ENCODE peak calls at places on chromosomes 5 and 9, in seven cellular contexts. L is memory B cell; B is MCF 10A; M is GM23338; U is T-helper 9 cell; I is vagina; Z is activated T-helper 1 cell treated with anti-CD3 and anti-CD28 coated beads, Interleukin-2, amount 50 U/mL, for 16 hours. R is an unnamed sample.

GRCh38 chr9:111008148-111009075 is 29.9 kb downstream of the LPAR1 start:
- DNase-seq in L (no peak), B (no peak), M (no peak), U (no peak), I (no peak), Z (no peak), R (no peak)

GRCh38 chr5:124628721-124629596 is 117.5 kb downstream of the ZNF608 start:
- DNase-seq in L (no peak), B (peak; percentile 98), M (no peak), U (no peak), I (no peak), Z (no peak), R (no peak)

GRCh38 chr5:36407396-36407795 is 105.7 kb upstream of the RANBP3L start:
- DNase-seq in L (no peak), B (no peak), M (no peak), U (no peak), I (no peak), Z (no peak), R (no peak)

GRCh38 chr5:149397530-149397929 is 18.4 kb upstream of the IL17B start:
- DNase-seq in L (no peak), B (peak; percentile 28), M (no peak), U (no peak), I (no peak), Z (no peak), R (no peak)

GRCh38 chr9:95808001-95808400 is 67.5 kb upstream of the ERCC6L2 start:
- DNase-seq in L (no peak), B (peak; percentile 61), M (no peak), U (no peak), I (no peak), Z (no peak), R (no peak)

GRCh38 chr5:150511641-150512367 is 3.9 kb downstream of the NDST1 start:
- DNase-seq in L (no peak), B (peak; percentile 64), M (peak; percentile 62), U (no peak), I (no peak), Z (no peak), R (peak; percentile 80)

GRCh38 chr5:142048272-142048671 is 35.4 kb upstream of the GNPDA1 start:
- DNase-seq in L (no peak), B (peak; percentile 17), M (peak; percentile 79), U (no peak), I (no peak), Z (no peak), R (peak; percentile 69)

GRCh38 chr5:173970878-173971650 is 17.9 kb upstream of the C5orf47 start:
- DNase-seq in L (no peak), B (no peak), M (no peak), U (no peak), I (no peak), Z (no peak), R (no peak)

GRCh38 chr9:78856781-78857180 is 559.9 kb downstream of the PSAT1 start:
- DNase-seq in L (no peak), B (no peak), M (no peak), U (no peak), I (no peak), Z (no peak), R (no peak)

GRCh38 chr5:113282470-113282869 is 152.3 kb downstream of the TSSK1B start:
- DNase-seq in L (no peak), B (no peak), M (no peak), U (no peak), I (no peak), Z (no peak), R (no peak)

GRCh38 chr5:159504106-159504856 is 174.0 kb upstream of the IL12B start:
- DNase-seq in L (no peak), B (peak; percentile 14), M (no peak), U (no peak), I (no peak), Z (no peak), R (no peak)

GRCh38 chr9:131624636-131625241 is 79.4 kb downstream of the PRRT1B start:
- DNase-seq in L (no peak), B (no peak), M (no peak), U (no peak), I (no peak), Z (no peak), R (no peak)

GRCh38 chr9:113687680-113688371 is 188.3 kb upstream of the ZNF618 start:
- DNase-seq in L (no peak), B (no peak), M (peak; percentile 52), U (no peak), I (no peak), Z (no peak), R (peak; percentile 76)

GRCh38 chr9:130701059-130702022 is 7.8 kb downstream of the EXOSC2 start:
- DNase-seq in L (peak; percentile 56), B (peak; percentile 76), M (peak; percentile 91), U (peak; percentile 76), I (no peak), Z (peak; percentile 49), R (peak; percentile 73)

GRCh38 chr9:111438576-111439235 is 45.5 kb downstream of the ECPAS start:
- DNase-seq in L (no peak), B (peak; percentile 9), M (no peak), U (no peak), I (no peak), Z (no peak), R (no peak)

GRCh38 chr5:158759276-158759675 is 340.4 kb downstream of the EBF1 start:
- DNase-seq in L (no peak), B (no peak), M (no peak), U (no peak), I (no peak), Z (no peak), R (no peak)

GRCh38 chr5:33401482-33402390 is 39.0 kb upstream of the TARS1 start:
- DNase-seq in L (no peak), B (peak; percentile 75), M (no peak), U (no peak), I (no peak), Z (no peak), R (no peak)

GRCh38 chr5:176779537-176779936 is 30.8 kb upstream of the UNC5A start:
- DNase-seq in L (no peak), B (peak; percentile 31), M (no peak), U (no peak), I (peak; percentile 80), Z (no peak), R (no peak)

GRCh38 chr9:99398241-99398640 is 176.2 kb downstream of the SEC61B start:
- DNase-seq in L (no peak), B (no peak), M (no peak), U (no peak), I (no peak), Z (no peak), R (no peak)

GRCh38 chr5:55021465-55021864 is 2.6 kb upstream of the GZMK start:
- DNase-seq in L (no peak), B (no peak), M (no peak), U (no peak), I (no peak), Z (no peak), R (no peak)

GRCh38 chr5:78979899-78980298 is 5.2 kb downstream of the ARSB start:
- DNase-seq in L (no peak), B (no peak), M (no peak), U (no peak), I (no peak), Z (no peak), R (no peak)

GRCh38 chr5:98424681-98425454 is 348.6 kb upstream of the RGMB start:
- DNase-seq in L (no peak), B (no peak), M (no peak), U (no peak), I (no peak), Z (no peak), R (no peak)

GRCh38 chr5:926416-927171 is 33.9 kb downstream of the TRIP13 start:
- DNase-seq in L (peak; percentile 11), B (no peak), M (peak; percentile 74), U (no peak), I (no peak), Z (no peak), R (peak; percentile 96)

GRCh38 chr5:149434162-149435014 is 55.3 kb upstream of the IL17B start:
- DNase-seq in L (no peak), B (peak; percentile 75), M (peak; percentile 89), U (peak; percentile 29), I (no peak), Z (peak; percentile 23), R (peak; percentile 92)

GRCh38 chr5:109546461-109546860 is 136.7 kb upstream of the PJA2 start:
- DNase-seq in L (no peak), B (peak; percentile 59), M (no peak), U (no peak), I (no peak), Z (no peak), R (no peak)

GRCh38 chr9:118170032-118170955 is 466.1 kb downstream of the TLR4 start:
- DNase-seq in L (no peak), B (peak; percentile 78), M (peak; percentile 82), U (no peak), I (no peak), Z (no peak), R (peak; percentile 36)

R was measured in H7.